ENCODE peak calls at places on chromosomes 16 and 17, in four cellular contexts. W is NCI-H774, Z is ELF-1, H is ureter. X is an unnamed sample.
A peak's percentile ranks its signal among the peaks of the same experiment; 100 is the strongest.

GRCh38 chr17:79960788-79961522 is 74.7 kb downstream of the TBC1D16 start:
- DNase-seq in W (no peak), Z (no peak), H (no peak), X (no peak)

GRCh38 chr17:21549107-21549687 is 143.1 kb upstream of the KCNJ18 start:
- DNase-seq in W (no peak), Z (no peak), H (no peak), X (no peak)

GRCh38 chr17:61880589-61881102 is 17.3 kb upstream of the BRIP1 start:
- DNase-seq in W (no peak), Z (no peak), H (no peak), X (no peak)

GRCh38 chr16:55439101-55439690 is 39.8 kb upstream of the MMP2 start:
- DNase-seq in W (no peak), Z (no peak), H (no peak), X (no peak)

GRCh38 chr17:49987290-49987585 is 7.8 kb downstream of the DLX3 start:
- DNase-seq in W (no peak), Z (peak; percentile 48), H (no peak), X (no peak)

GRCh38 chr17:40498281-40499084 is 2.9 kb downstream of the TNS4 start:
- DNase-seq in W (no peak), Z (no peak), H (no peak), X (no peak)

GRCh38 chr17:15954222-15954621 is 9.3 kb downstream of the ADORA2B start:
- DNase-seq in W (no peak), Z (no peak), H (no peak), X (no peak)

GRCh38 chr17:45050680-45051059 is 762 bp downstream of the DCAKD start:
- DNase-seq in W (no peak), Z (peak; percentile 49), H (no peak), X (peak; percentile 2)

GRCh38 chr17:69593351-69593715 is 178.8 kb downstream of the MAP2K6 start:
- DNase-seq in W (no peak), Z (no peak), H (no peak), X (no peak)

GRCh38 chr16:3023415-3023668 is 400 bp downstream of the HCFC1R1 start:
- DNase-seq in W (no peak), Z (no peak), H (no peak), X (no peak)

GRCh38 chr16:88685156-88686061 is 898 bp downstream of the SNAI3 start:
- DNase-seq in W (no peak), Z (no peak), H (no peak), X (peak; percentile 50)

GRCh38 chr17:78923660-78924453 is 1.3 kb downstream of the TIMP2 start:
- DNase-seq in W (peak; percentile 58), Z (peak; percentile 53), H (peak; percentile 86), X (peak; percentile 27)

GRCh38 chr17:55418369-55419268 is 3.0 kb downstream of the MMD start:
- DNase-seq in W (no peak), Z (no peak), H (no peak), X (no peak)

GRCh38 chr17:75065562-75066151 is 18.6 kb downstream of the KCTD2 start:
- DNase-seq in W (no peak), Z (no peak), H (no peak), X (no peak)

GRCh38 chr17:79203016-79203415 is 128.4 kb downstream of the ENGASE start:
- DNase-seq in W (no peak), Z (no peak), H (no peak), X (no peak)

GRCh38 chr16:3577302-3577752 is at the start of gene NLRC3:
- DNase-seq in W (no peak), Z (no peak), H (no peak), X (peak; percentile 28)

GRCh38 chr17:4342535-4342934 is 23.9 kb downstream of the UBE2G1 start:
- DNase-seq in W (no peak), Z (no peak), H (no peak), X (no peak)

GRCh38 chr17:49690256-49690655 is 12.4 kb upstream of the SPOP start:
- DNase-seq in W (no peak), Z (no peak), H (no peak), X (no peak)

GRCh38 chr17:70070297-70071027 is 4.6 kb upstream of the KCNJ16 start:
- DNase-seq in W (no peak), Z (no peak), H (no peak), X (no peak)

GRCh38 chr17:252456-252855 is 71.0 kb upstream of the DOC2B start:
- DNase-seq in W (no peak), Z (no peak), H (peak; percentile 24), X (no peak)

GRCh38 chr17:59124665-59125064 is 18.0 kb upstream of the TRIM37 start:
- DNase-seq in W (no peak), Z (no peak), H (no peak), X (no peak)

GRCh38 chr17:29179232-29180036 is 764 bp downstream of the MYO18A start:
- DNase-seq in W (peak; percentile 41), Z (peak; percentile 66), H (peak; percentile 72), X (no peak)

X was measured in T-cell.